ENCODE peak calls at places on chromosomes 12 and 14, in seven cellular contexts. Q, M, L, I, G, R and O are unnamed samples.
A peak's percentile ranks its signal among the peaks of the same experiment; 100 is the strongest.

GRCh38 chr12:107662431-107662830 is 23.2 kb upstream of the PWP1 start:
- DNase-seq in R (no peak), I (no peak), M (no peak), Q (no peak), L (no peak), G (no peak), O (no peak)

GRCh38 chr12:107525063-107525718 is 160.4 kb upstream of the PWP1 start:
- DNase-seq in Q (no peak), L (no peak), R (no peak), I (no peak), M (no peak), G (no peak), O (no peak)

GRCh38 chr14:94904636-94905035 is 134.7 kb upstream of the GSC start:
- DNase-seq in M (peak; percentile 75), R (peak; percentile 66), G (peak; percentile 55), I (peak; percentile 62), L (no peak), Q (no peak), O (peak; percentile 12)

GRCh38 chr14:77144412-77145115 is 3.0 kb upstream of the ZDHHC22 start:
- DNase-seq in G (no peak), L (no peak), Q (no peak), R (no peak), M (no peak), I (peak; percentile 34), O (no peak)

GRCh38 chr14:45519770-45520169 is 266.8 kb upstream of the MIS18BP1 start:
- DNase-seq in M (no peak), Q (no peak), G (no peak), I (no peak), L (no peak), R (no peak), O (no peak)

GRCh38 chr14:105416671-105417070 is 3.0 kb upstream of the MTA1 start:
- DNase-seq in I (no peak), L (no peak), M (peak; percentile 17), G (no peak), Q (no peak), R (no peak), O (no peak)

GRCh38 chr12:62834406-62834805 is 100.5 kb downstream of the PPM1H start:
- DNase-seq in M (no peak), G (no peak), Q (no peak), L (no peak), I (peak; percentile 59), R (no peak), O (no peak)

GRCh38 chr14:79856357-79856756 is 354.9 kb downstream of the DIO2 start:
- DNase-seq in Q (no peak), M (peak; percentile 83), L (no peak), G (peak; percentile 30), I (no peak), R (no peak), O (peak; percentile 53)

GRCh38 chr12:13293086-13293485 is 96.6 kb downstream of the EMP1 start:
- DNase-seq in G (no peak), L (no peak), R (no peak), M (peak; percentile 6), I (no peak), Q (no peak), O (no peak)

GRCh38 chr12:68495666-68496065 is 115.0 kb upstream of the RAP1B start:
- DNase-seq in G (peak; percentile 80), Q (no peak), M (peak; percentile 79), L (no peak), R (no peak), I (no peak), O (peak; percentile 82)

GRCh38 chr12:94175763-94176660 is 27.6 kb downstream of the PLXNC1 start:
- DNase-seq in R (no peak), I (no peak), M (peak; percentile 68), Q (peak; percentile 7), L (no peak), G (no peak), O (peak; percentile 71)
- TF ChIP-seq CTCF in R (no peak), I (no peak), M (no peak), Q (no peak), L (no peak), G (no peak), O (no peak)

GRCh38 chr14:98184467-98184866 is 1087.5 kb downstream of the BCL11B start:
- DNase-seq in M (no peak), G (no peak), I (no peak), Q (no peak), R (no peak), L (no peak), O (no peak)
- H3K4me3 ChIP-seq in M (no peak overlapping the region), G (no peak overlapping the region), I (no peak overlapping the region), Q (no peak overlapping the region), R (no peak overlapping the region), L (no peak overlapping the region), O (no peak overlapping the region)

GRCh38 chr12:121023799-121024198 is 7.5 kb upstream of the C12orf43 start:
- DNase-seq in R (no peak), L (no peak), Q (no peak), G (no peak), I (no peak), M (no peak), O (no peak)

GRCh38 chr12:121030576-121031212 is 8.4 kb downstream of the OASL start:
- DNase-seq in R (no peak), L (no peak), M (no peak), Q (no peak), G (no peak), I (no peak), O (no peak)

GRCh38 chr12:121025442-121026226 is 9.3 kb upstream of the C12orf43 start:
- DNase-seq in L (no peak), G (no peak), Q (peak; percentile 26), M (no peak), I (no peak), R (no peak), O (no peak)

GRCh38 chr12:121022713-121023112 is 6.4 kb upstream of the C12orf43 start:
- DNase-seq in L (no peak), G (no peak), Q (no peak), I (no peak), R (no peak), M (no peak), O (no peak)

GRCh38 chr12:121026274-121027045 is 10.2 kb upstream of the C12orf43 start:
- DNase-seq in L (no peak), I (peak; percentile 60), Q (no peak), G (no peak), R (no peak), M (no peak), O (no peak)
- TF ChIP-seq CTCF in L (no peak), I (peak; percentile 70), Q (no peak), G (peak; percentile 6), R (no peak), M (no peak), O (no peak)

GRCh38 chr14:70713096-70713875 is 71.6 kb downstream of the TTC9 start:
- DNase-seq in Q (no peak), L (no peak), R (no peak), M (no peak), G (no peak), I (no peak), O (no peak)

GRCh38 chr14:70708717-70709570 is 67.2 kb downstream of the TTC9 start:
- DNase-seq in L (no peak), I (peak; percentile 63), M (no peak), R (no peak), G (no peak), Q (no peak), O (no peak)

GRCh38 chr14:70706177-70706576 is 64.5 kb downstream of the TTC9 start:
- DNase-seq in Q (no peak), L (no peak), G (no peak), M (no peak), I (no peak), R (no peak), O (no peak)

GRCh38 chr14:70707138-70708038 is 65.7 kb downstream of the TTC9 start:
- DNase-seq in I (peak; percentile 74), G (peak; percentile 34), L (no peak), M (peak; percentile 89), R (peak; percentile 85), Q (peak; percentile 88), O (peak; percentile 14)

DNA sequence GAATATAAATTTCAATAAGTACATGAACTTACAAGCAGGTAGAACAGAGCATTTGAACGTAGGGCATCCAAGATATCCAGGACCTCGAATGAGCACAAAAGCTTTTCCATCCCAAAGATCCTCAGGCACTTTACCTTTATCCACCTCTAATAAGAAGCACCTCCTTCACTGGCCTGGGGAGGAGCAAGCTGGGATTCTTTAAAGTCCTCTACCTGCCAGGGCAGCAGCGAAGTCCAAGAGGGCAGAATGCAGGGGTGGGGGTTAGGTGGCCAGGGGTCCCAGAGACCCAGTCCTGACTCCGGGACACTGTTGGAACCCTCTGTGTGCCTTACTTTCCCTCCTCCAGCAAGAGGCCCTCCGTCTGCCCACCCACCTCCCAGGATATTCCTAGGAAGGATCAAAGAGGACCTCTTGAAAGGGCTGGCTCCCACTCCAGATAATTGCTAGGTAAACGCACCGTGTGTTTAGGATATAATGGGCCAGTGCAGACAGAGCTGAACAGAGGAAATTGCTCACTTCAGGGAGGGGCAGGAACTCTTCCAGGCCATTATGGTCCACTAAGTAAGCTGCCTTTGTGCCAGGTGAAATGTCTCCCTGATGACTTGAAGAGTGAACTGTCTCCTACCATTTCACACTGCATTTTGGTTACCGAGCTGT is 68.1 kb downstream of the TTC9 start:
- DNase-seq in R (no peak), L (no peak), M (no peak), G (no peak), I (peak; percentile 61), Q (peak; percentile 60), O (no peak)
- H3K4me3 ChIP-seq in R (no peak overlapping the region), L (no peak overlapping the region), M (no peak overlapping the region), G (no peak overlapping the region), I (no peak overlapping the region), Q (no peak overlapping the region), O (no peak overlapping the region)

DNA sequence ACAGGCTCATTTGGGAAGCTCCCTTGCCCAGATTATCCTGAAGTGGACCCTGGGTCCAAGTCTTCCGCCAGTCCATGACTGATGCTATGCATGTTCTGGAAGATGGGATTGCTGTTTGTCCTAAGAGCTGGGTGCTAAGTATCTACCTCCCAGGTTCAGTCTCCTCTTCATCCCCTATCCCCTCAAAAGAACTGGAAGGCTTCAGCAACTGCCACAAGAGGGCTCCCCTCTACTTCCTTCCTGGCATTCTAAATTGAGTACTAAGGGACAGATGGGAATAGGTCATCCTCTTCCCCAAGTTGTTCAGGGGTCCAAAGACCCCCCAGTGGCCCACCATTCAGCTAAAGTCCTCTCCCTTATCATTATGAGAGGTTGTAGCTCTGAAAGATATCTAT is 9.0 kb upstream of the FKBP11 start:
- DNase-seq in G (no peak), M (peak; percentile 23), I (peak; percentile 64), Q (peak; percentile 18), L (no peak), R (no peak), O (no peak)
- TF ChIP-seq CTCF in G (peak; percentile 41), M (peak; percentile 59), I (peak; percentile 62), Q (peak; percentile 61), L (peak; percentile 52), R (peak; percentile 51), O (peak; percentile 39)